ENCODE peak calls at places on chromosomes 2 and 18, in eight cellular contexts. C is ascending aorta; T is HCT116; O is kidney epithelial cell; B is CD4-positive, alpha-beta T cell; X is neural progenitor cell; E is neural crest cell; W is uterus. D is an unnamed sample.

GRCh38 chr18:6624729-6625308 is 104.7 kb upstream of the ARHGAP28 start:
- DNase-seq in B (no peak), W (no peak), C (no peak), T (no peak), O (no peak), E (no peak), X (no peak), D (no peak)

GRCh38 chr2:45637440-45637839 is 14.0 kb upstream of the PRKCE start:
- DNase-seq in T (no peak), W (no peak), C (no peak), B (no peak), E (no peak), O (peak), X (no peak), D (no peak)

GRCh38 chr2:199228887-199229819 is 228.6 kb downstream of the SATB2 start:
- DNase-seq in E (no peak), C (no peak), T (no peak), X (no peak), O (peak), B (no peak), W (no peak), D (peak)

GRCh38 chr2:9697904-9698303 is 67.1 kb upstream of the YWHAQ start:
- DNase-seq in E (no peak), O (no peak), X (no peak), W (no peak), T (no peak), B (no peak), C (no peak), D (no peak)

GRCh38 chr2:175837046-175837445 is 165.0 kb downstream of the LNPK start:
- DNase-seq in C (no peak), B (no peak), E (no peak), X (no peak), T (no peak), O (peak), W (no peak), D (no peak)

GRCh38 chr2:231937057-231937456 is 10.9 kb upstream of the NPPC start:
- DNase-seq in C (no peak), B (no peak), E (no peak), T (no peak), O (no peak), X (no peak), W (no peak), D (no peak)

GRCh38 chr2:64998658-64999061 is 9.5 kb downstream of the SLC1A4 start:
- DNase-seq in C (no peak), O (no peak), W (no peak), E (no peak), B (no peak), X (no peak), T (no peak), D (no peak)

GRCh38 chr2:96771792-96772618 is 11.3 kb downstream of the CNNM4 start:
- DNase-seq in C (no peak), W (no peak), E (no peak), X (no peak), B (no peak), O (no peak), T (no peak), D (peak)

GRCh38 chr2:239288951-239289481 is 111.8 kb downstream of the HDAC4 start:
- DNase-seq in T (no peak), E (no peak), X (peak), B (no peak), O (no peak), W (no peak), C (no peak), D (no peak)

GRCh38 chr2:233165895-233166661 is 85.4 kb upstream of the ATG16L1 start:
- DNase-seq in O (peak), T (no peak), B (peak), E (no peak), W (no peak), C (no peak), X (no peak), D (no peak)

GRCh38 chr2:136441979-136442378 is 323.4 kb upstream of the THSD7B start:
- DNase-seq in O (no peak), E (no peak), B (no peak), X (no peak), C (no peak), T (no peak), W (no peak), D (no peak)

GRCh38 chr2:205776139-205776538 is 93.8 kb downstream of the NRP2 start:
- DNase-seq in C (no peak), O (no peak), T (peak), E (peak), W (no peak), X (peak), B (no peak), D (no peak)

GRCh38 chr2:212940816-212941215 is 210.6 kb downstream of the IKZF2 start:
- DNase-seq in X (peak), W (no peak), B (no peak), C (no peak), E (no peak), O (peak), T (peak), D (peak)

GRCh38 chr2:7324706-7325105 is 407.5 kb downstream of the RNF144A start:
- DNase-seq in X (peak), C (no peak), W (no peak), T (no peak), E (no peak), B (no peak), O (no peak), D (no peak)

GRCh38 chr18:3255611-3256165 is 6.2 kb upstream of the MYL12B start:
- DNase-seq in W (no peak), X (no peak), E (no peak), C (no peak), T (no peak), B (no peak), O (no peak), D (no peak)

GRCh38 chr18:77495079-77495478 is 245.4 kb downstream of the GALR1 start:
- DNase-seq in T (no peak), E (no peak), X (no peak), C (no peak), O (no peak), B (no peak), W (no peak), D (no peak)

GRCh38 chr2:101949304-101949703 is 42.5 kb upstream of the IL1R2 start:
- DNase-seq in T (no peak), B (no peak), C (no peak), O (no peak), X (no peak), W (no peak), E (no peak), D (no peak)

GRCh38 chr2:164622338-164623106 is 1.2 kb upstream of the GRB14 start:
- DNase-seq in O (no peak), W (no peak), C (no peak), T (no peak), X (peak), B (no peak), E (no peak), D (no peak)

GRCh38 chr2:893311-893710 is 57.3 kb upstream of the SNTG2 start:
- DNase-seq in C (no peak), E (peak), X (peak), B (no peak), T (peak), W (no peak), O (no peak), D (no peak)

GRCh38 chr2:112821682-112822081 is 14.9 kb downstream of the IL1B start:
- DNase-seq in O (no peak), T (no peak), B (no peak), X (no peak), E (no peak), W (no peak), C (no peak), D (no peak)

GRCh38 chr18:51184092-51184458 is 13.4 kb downstream of the MEX3C start:
- DNase-seq in T (no peak), C (no peak), B (no peak), W (no peak), X (no peak), O (no peak), E (no peak), D (no peak)

GRCh38 chr2:225117061-225117716 is 74.9 kb upstream of the DOCK10 start:
- DNase-seq in E (no peak), C (no peak), O (no peak), B (no peak), X (no peak), T (no peak), W (no peak), D (no peak)

GRCh38 chr2:235390108-235390815 is 103.6 kb upstream of the AGAP1 start:
- DNase-seq in B (peak), O (no peak), T (no peak), C (no peak), E (no peak), X (no peak), W (no peak), D (no peak)

GRCh38 chr2:161059388-161059787 is 100.8 kb upstream of the TANK start:
- DNase-seq in E (no peak), W (no peak), X (no peak), C (no peak), B (no peak), T (no peak), O (no peak), D (no peak)

GRCh38 chr2:98734823-98735260 is 3.9 kb upstream of the MGAT4A start:
- DNase-seq in X (no peak), W (no peak), T (no peak), C (no peak), B (no peak), E (no peak), O (no peak), D (peak)

GRCh38 chr2:201546576-201546975 is 95.0 kb downstream of the STRADB start:
- DNase-seq in B (no peak), O (no peak), T (no peak), C (no peak), X (no peak), W (no peak), E (no peak), D (no peak)

GRCh38 chr2:144830543-144830942 is 310.6 kb upstream of the ZEB2 start:
- DNase-seq in T (no peak), E (no peak), X (no peak), C (no peak), B (no peak), O (no peak), W (no peak), D (no peak)

GRCh38 chr2:120937736-120938131 is 202.1 kb downstream of the GLI2 start:
- DNase-seq in T (no peak), O (no peak), X (no peak), W (peak), B (no peak), C (no peak), E (no peak), D (no peak)

GRCh38 chr2:11962707-11963358 is 216.4 kb downstream of the LPIN1 start:
- DNase-seq in T (no peak), B (no peak), C (no peak), E (no peak), W (peak), X (no peak), O (peak), D (no peak)

GRCh38 chr18:59514193-59514592 is 155.1 kb upstream of the LMAN1 start:
- DNase-seq in X (peak), O (no peak), T (no peak), B (no peak), E (no peak), W (peak), C (peak), D (peak)

GRCh38 chr2:37585982-37586621 is 85.3 kb downstream of the CDC42EP3 start:
- DNase-seq in W (peak), O (peak), X (no peak), E (no peak), T (peak), B (peak), C (peak), D (no peak)